ENCODE peak calls at places on chromosomes 3 and 15, in six cellular contexts. One of them, this sample, is unnamed.

GRCh38 chr3:32391643-32392529 is at the start of gene CMTM7:
- DNase-seq in retina: peak
- DNase-seq in uterus: peak
- DNase-seq in effector CD4-positive, alpha-beta T cell: peak
- DNase-seq in mucosa of descending colon: peak
- DNase-seq in PC-3: peak
- DNase-seq in this sample: peak

GRCh38 chr3:171157286-171157685 is 130.8 kb upstream of the SLC2A2 start:
- DNase-seq in uterus: no peak
- DNase-seq in mucosa of descending colon: no peak
- DNase-seq in effector CD4-positive, alpha-beta T cell: no peak
- DNase-seq in retina: peak
- DNase-seq in PC-3: no peak
- DNase-seq in this sample: no peak

GRCh38 chr15:55861115-55861514 is 118.2 kb upstream of the PRTG start:
- DNase-seq in PC-3: no peak
- DNase-seq in mucosa of descending colon: no peak
- DNase-seq in effector CD4-positive, alpha-beta T cell: no peak
- DNase-seq in retina: no peak
- DNase-seq in uterus: no peak
- DNase-seq in this sample: no peak

GRCh38 chr15:80210612-80211554 is 41.1 kb downstream of the CTXND1 start:
- DNase-seq in effector CD4-positive, alpha-beta T cell: no peak
- DNase-seq in retina: peak
- DNase-seq in uterus: no peak
- DNase-seq in PC-3: no peak
- DNase-seq in mucosa of descending colon: no peak
- DNase-seq in this sample: peak

GRCh38 chr3:94413721-94414106 is 350.9 kb downstream of the NSUN3 start:
- DNase-seq in uterus: no peak
- DNase-seq in effector CD4-positive, alpha-beta T cell: no peak
- DNase-seq in mucosa of descending colon: no peak
- DNase-seq in PC-3: peak
- DNase-seq in retina: no peak
- DNase-seq in this sample: no peak

GRCh38 chr15:40118473-40118872 is 9.8 kb upstream of the BMF start:
- DNase-seq in PC-3: peak
- DNase-seq in uterus: no peak
- DNase-seq in effector CD4-positive, alpha-beta T cell: no peak
- DNase-seq in retina: no peak
- DNase-seq in mucosa of descending colon: no peak
- DNase-seq in this sample: no peak

GRCh38 chr3:172776049-172776717 is 25.7 kb downstream of the ECT2 start:
- DNase-seq in effector CD4-positive, alpha-beta T cell: no peak
- DNase-seq in retina: no peak
- DNase-seq in PC-3: no peak
- DNase-seq in uterus: no peak
- DNase-seq in mucosa of descending colon: no peak
- DNase-seq in this sample: no peak

GRCh38 chr15:47674576-47675232 is 42.6 kb upstream of the SEMA6D start:
- DNase-seq in PC-3: no peak
- DNase-seq in mucosa of descending colon: no peak
- DNase-seq in uterus: no peak
- DNase-seq in effector CD4-positive, alpha-beta T cell: no peak
- DNase-seq in retina: no peak
- DNase-seq in this sample: no peak

GRCh38 chr3:188446791-188447190 is 292.8 kb downstream of the LPP start:
- DNase-seq in effector CD4-positive, alpha-beta T cell: no peak
- DNase-seq in uterus: no peak
- DNase-seq in retina: no peak
- DNase-seq in mucosa of descending colon: no peak
- DNase-seq in PC-3: no peak
- DNase-seq in this sample: no peak

GRCh38 chr3:32392530-32393302 is 1.1 kb downstream of the CMTM7 start:
- DNase-seq in retina: no peak
- DNase-seq in mucosa of descending colon: no peak
- DNase-seq in effector CD4-positive, alpha-beta T cell: no peak
- DNase-seq in PC-3: peak
- DNase-seq in uterus: peak
- DNase-seq in this sample: peak

GRCh38 chr3:180871901-180872300 is 40.6 kb upstream of the FXR1 start:
- DNase-seq in mucosa of descending colon: no peak
- DNase-seq in PC-3: no peak
- DNase-seq in uterus: no peak
- DNase-seq in effector CD4-positive, alpha-beta T cell: no peak
- DNase-seq in retina: no peak
- DNase-seq in this sample: no peak

GRCh38 chr3:81097894-81098293 is 663.6 kb downstream of the GBE1 start:
- DNase-seq in effector CD4-positive, alpha-beta T cell: no peak
- DNase-seq in PC-3: no peak
- DNase-seq in uterus: no peak
- DNase-seq in retina: no peak
- DNase-seq in mucosa of descending colon: no peak
- DNase-seq in this sample: no peak

GRCh38 chr3:55481067-55481917 is 5.8 kb downstream of the WNT5A start:
- DNase-seq in PC-3: peak
- DNase-seq in mucosa of descending colon: peak
- DNase-seq in retina: peak
- DNase-seq in uterus: peak
- DNase-seq in effector CD4-positive, alpha-beta T cell: no peak
- DNase-seq in this sample: no peak

GRCh38 chr3:194705761-194706160 is 20.1 kb downstream of the FAM43A start:
- DNase-seq in retina: no peak
- DNase-seq in uterus: no peak
- DNase-seq in PC-3: no peak
- DNase-seq in effector CD4-positive, alpha-beta T cell: no peak
- DNase-seq in mucosa of descending colon: no peak
- DNase-seq in this sample: no peak

GRCh38 chr15:44584162-44584749 is 47.3 kb downstream of the EIF3J start:
- DNase-seq in effector CD4-positive, alpha-beta T cell: peak
- DNase-seq in mucosa of descending colon: peak
- DNase-seq in retina: no peak
- DNase-seq in PC-3: peak
- DNase-seq in uterus: no peak
- DNase-seq in this sample: no peak

GRCh38 chr15:43918717-43919116 is 91.9 kb downstream of the WDR76 start:
- DNase-seq in retina: no peak
- DNase-seq in PC-3: no peak
- DNase-seq in effector CD4-positive, alpha-beta T cell: no peak
- DNase-seq in mucosa of descending colon: no peak
- DNase-seq in uterus: no peak
- DNase-seq in this sample: no peak

GRCh38 chr3:190258634-190259033 is 63.6 kb downstream of the CLDN1 start:
- DNase-seq in effector CD4-positive, alpha-beta T cell: no peak
- DNase-seq in retina: peak
- DNase-seq in PC-3: no peak
- DNase-seq in mucosa of descending colon: no peak
- DNase-seq in uterus: no peak
- DNase-seq in this sample: no peak

GRCh38 chr3:121520510-121520909 is 25.3 kb downstream of the POLQ start:
- DNase-seq in effector CD4-positive, alpha-beta T cell: no peak
- DNase-seq in uterus: no peak
- DNase-seq in mucosa of descending colon: no peak
- DNase-seq in retina: no peak
- DNase-seq in PC-3: no peak
- DNase-seq in this sample: no peak

GRCh38 chr3:139292933-139293664 is 50.7 kb upstream of the MRPS22 start:
- DNase-seq in mucosa of descending colon: no peak
- DNase-seq in effector CD4-positive, alpha-beta T cell: no peak
- DNase-seq in PC-3: no peak
- DNase-seq in retina: no peak
- DNase-seq in uterus: no peak
- DNase-seq in this sample: no peak

GRCh38 chr3:72255191-72255590 is 470.2 kb upstream of the PROK2 start:
- DNase-seq in effector CD4-positive, alpha-beta T cell: no peak
- DNase-seq in uterus: no peak
- DNase-seq in retina: no peak
- DNase-seq in PC-3: no peak
- DNase-seq in mucosa of descending colon: peak
- DNase-seq in this sample: no peak

GRCh38 chr15:71448688-71449114 is 333.4 kb downstream of the THSD4 start:
- DNase-seq in effector CD4-positive, alpha-beta T cell: no peak
- DNase-seq in uterus: peak
- DNase-seq in retina: peak
- DNase-seq in mucosa of descending colon: no peak
- DNase-seq in PC-3: peak
- DNase-seq in this sample: no peak

GRCh38 chr3:160869825-160870224 is 113.8 kb downstream of the PPM1L start:
- DNase-seq in retina: no peak
- DNase-seq in PC-3: peak
- DNase-seq in effector CD4-positive, alpha-beta T cell: no peak
- DNase-seq in mucosa of descending colon: no peak
- DNase-seq in uterus: no peak
- DNase-seq in this sample: no peak

GRCh38 chr3:194575484-194576210 is 57.6 kb downstream of the TMEM44 start:
- DNase-seq in effector CD4-positive, alpha-beta T cell: no peak
- DNase-seq in uterus: no peak
- DNase-seq in mucosa of descending colon: no peak
- DNase-seq in retina: no peak
- DNase-seq in PC-3: peak
- DNase-seq in this sample: no peak

GRCh38 chr15:49887604-49888340 is 231.3 kb downstream of the ATP8B4 start:
- DNase-seq in mucosa of descending colon: no peak
- DNase-seq in uterus: peak
- DNase-seq in retina: no peak
- DNase-seq in effector CD4-positive, alpha-beta T cell: no peak
- DNase-seq in PC-3: no peak
- DNase-seq in this sample: no peak

GRCh38 chr3:37029516-37030163 is 36.3 kb downstream of the MLH1 start:
- DNase-seq in mucosa of descending colon: no peak
- DNase-seq in uterus: no peak
- DNase-seq in retina: no peak
- DNase-seq in effector CD4-positive, alpha-beta T cell: no peak
- DNase-seq in PC-3: no peak
- DNase-seq in this sample: no peak

This sample was measured in left colon.